ENCODE peak calls at places on chromosomes 2 and 18, in six cellular contexts. Z is dermis blood vessel endothelial cell, M is NCI-H1048, R is NB4, Q is AML-193, A is Panc1. P is an unnamed sample.

GRCh38 chr2:163736433-163737168 is 793 bp upstream of the FIGN start:
- DNase-seq in Z (peak), M (no peak), R (no peak), Q (no peak), A (no peak), P (peak)

GRCh38 chr2:26666671-26667070 is 25.5 kb upstream of the CIB4 start:
- DNase-seq in Z (no peak), M (no peak), R (no peak), Q (no peak), A (no peak), P (no peak)

GRCh38 chr2:7952046-7952445 is 729.8 kb upstream of the ID2 start:
- DNase-seq in Z (no peak), M (no peak), R (no peak), Q (no peak), A (no peak), P (no peak)

GRCh38 chr2:102592601-102593000 is 26.8 kb upstream of the SLC9A2 start:
- DNase-seq in Z (peak), M (no peak), R (peak), Q (peak), A (no peak), P (no peak)

GRCh38 chr2:199404841-199405240 is 52.9 kb downstream of the SATB2 start:
- DNase-seq in Z (no peak), M (no peak), R (no peak), Q (no peak), A (no peak), P (no peak)

GRCh38 chr2:99424391-99424790 is 65.4 kb downstream of the REV1 start:
- DNase-seq in Z (no peak), M (no peak), R (no peak), Q (no peak), A (no peak), P (no peak)

GRCh38 chr18:11880586-11881304 is 27.4 kb downstream of the MPPE1 start:
- DNase-seq in Z (no peak), M (no peak), R (no peak), Q (no peak), A (no peak), P (no peak)

GRCh38 chr18:66759017-66759416 is 155.1 kb upstream of the CDH19 start:
- DNase-seq in Z (no peak), M (peak), R (no peak), Q (no peak), A (no peak), P (no peak)

GRCh38 chr2:121063471-121063870 is 221.5 kb downstream of the TFCP2L1 start:
- DNase-seq in Z (no peak), M (no peak), R (no peak), Q (no peak), A (no peak), P (no peak)

GRCh38 chr2:74843371-74844298 is 9.7 kb downstream of the HK2 start:
- DNase-seq in Z (peak), M (no peak), R (peak), Q (no peak), A (no peak), P (peak)

GRCh38 chr2:108257757-108258331 is 18.1 kb downstream of the SULT1C3 start:
- DNase-seq in Z (no peak), M (no peak), R (no peak), Q (no peak), A (no peak), P (no peak)

GRCh38 chr2:203786912-203787311 is 80.5 kb downstream of the CD28 start:
- DNase-seq in Z (peak), M (no peak), R (peak), Q (no peak), A (no peak), P (no peak)

GRCh38 chr2:60555066-60555793 is 1.8 kb upstream of the BCL11A start:
- DNase-seq in Z (peak), M (peak), R (peak), Q (no peak), A (no peak), P (peak)